ENCODE peak calls at places on chromosomes 3 and 15, in six cellular contexts. I is IMR-90, J is H9, B is neuronal stem cell, A is mesenchymal stem cell, E is H1. U is an unnamed sample.

GRCh38 chr3:175914785-175915184 is 1055.7 kb downstream of the NAALADL2 start:
- DNase-seq in I (peak), A (peak), B (no peak), J (no peak), E (no peak), U (peak)

GRCh38 chr3:171446801-171447578 is 13.2 kb downstream of the TNIK start:
- DNase-seq in A (peak), I (peak), B (no peak), J (no peak), E (no peak), U (peak)

GRCh38 chr3:141894524-141895176 is 18.2 kb downstream of the ATP1B3 start:
- DNase-seq in I (peak), E (no peak), B (no peak), J (no peak), A (peak), U (peak)

GRCh38 chr3:123385072-123385471 is 63.8 kb downstream of the ADCY5 start:
- DNase-seq in A (peak), I (peak), J (no peak), B (no peak), E (no peak), U (no peak)

GRCh38 chr3:13850161-13850945 is 29.5 kb downstream of the WNT7A start:
- DNase-seq in E (peak), B (no peak), J (peak), I (no peak), A (no peak), U (peak)

GRCh38 chr3:123840961-123841360 is 43.2 kb downstream of the MYLK start:
- DNase-seq in B (no peak), A (no peak), J (no peak), I (no peak), E (no peak), U (no peak)

GRCh38 chr3:126440709-126440995 is 35.0 kb downstream of the ZXDC start:
- DNase-seq in A (no peak), B (no peak), I (no peak), J (no peak), E (no peak), U (no peak)

GRCh38 chr15:99719096-99719541 is 14.1 kb downstream of the LYSMD4 start:
- DNase-seq in I (peak), J (no peak), E (no peak), A (peak), B (no peak), U (no peak)

GRCh38 chr15:59237119-59237853 is 30.6 kb downstream of the LDHAL6B start:
- DNase-seq in A (no peak), J (no peak), E (no peak), I (no peak), B (no peak), U (no peak)

GRCh38 chr15:67303490-67304363 is 49.1 kb downstream of the IQCH start:
- DNase-seq in A (peak), B (no peak), I (peak), E (no peak), J (no peak), U (peak)

GRCh38 chr3:46017720-46018119 is 9.6 kb downstream of the XCR1 start:
- DNase-seq in E (no peak), A (peak), J (no peak), B (no peak), I (no peak), U (no peak)

GRCh38 chr3:104604326-104605010 is 762.2 kb upstream of the ALCAM start:
- DNase-seq in B (no peak), A (peak), I (peak), J (no peak), E (no peak), U (no peak)

GRCh38 chr3:16060358-16060852 is 114.1 kb upstream of the GALNT15 start:
- DNase-seq in J (peak), I (peak), E (peak), B (no peak), A (peak), U (peak)
- H4K91ac ChIP-seq in J (no peak), I (peak), E (no peak), B (no peak), A (peak), U (no peak)

GRCh38 chr15:76334438-76335004 is 2.1 kb upstream of the ISL2 start:
- DNase-seq in E (no peak), J (no peak), I (no peak), B (no peak), A (no peak), U (no peak)

GRCh38 chr15:76336254-76337046 is at the start of gene ISL2:
- DNase-seq in E (peak), B (peak), J (peak), I (peak), A (peak), U (no peak)

GRCh38 chr15:76335851-76336253 is 721 bp upstream of the ISL2 start:
- DNase-seq in B (no peak), A (peak), J (peak), I (no peak), E (no peak), U (peak)

GRCh38 chr15:76333720-76334437 is 2.7 kb upstream of the ISL2 start:
- DNase-seq in B (no peak), J (peak), A (no peak), E (no peak), I (no peak), U (no peak)

DNA sequence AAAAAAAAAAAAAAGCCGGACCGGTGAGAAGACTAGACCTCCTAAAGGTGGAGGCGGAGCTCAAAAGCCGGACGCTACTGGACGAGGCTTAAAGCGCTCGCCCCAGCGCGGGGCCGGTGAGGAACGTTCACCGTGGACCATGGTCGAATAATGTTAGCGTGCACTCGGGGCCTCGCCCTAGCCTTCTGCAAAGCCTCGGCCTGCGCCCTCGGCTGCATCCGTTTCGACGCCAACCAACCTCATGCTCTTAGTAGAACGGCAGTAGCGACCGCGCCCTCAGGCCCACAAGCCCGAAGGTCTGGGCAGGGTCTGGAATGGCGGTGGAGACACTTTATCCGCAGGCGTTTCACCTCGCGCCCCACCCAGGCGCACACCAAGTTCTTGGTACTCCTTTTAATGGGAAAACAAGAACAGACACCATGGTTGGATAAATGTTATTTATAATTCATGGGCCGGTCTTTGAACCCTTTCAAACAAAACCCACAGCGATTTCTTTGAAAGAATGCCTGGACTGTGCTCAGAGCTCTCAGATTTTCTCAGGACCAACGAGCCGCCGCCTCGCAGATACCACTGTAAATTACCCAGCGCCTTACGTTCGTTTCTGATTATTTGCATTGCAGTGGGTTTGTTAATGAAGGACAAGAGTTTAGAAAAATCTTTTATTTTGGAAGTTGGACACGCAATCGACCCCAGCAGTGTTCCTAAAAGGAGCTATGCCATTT is 1.3 kb upstream of the ISL2 start:
- DNase-seq in I (no peak), E (no peak), A (no peak), J (peak), B (no peak), U (peak)
- H3K4ac ChIP-seq in I (peak), E (no peak), A (no peak), J (no peak), B (no peak), U (no peak)

GRCh38 chr3:130838898-130839572 is 54.8 kb upstream of the ATP2C1 start:
- DNase-seq in E (no peak), I (no peak), B (no peak), J (no peak), A (no peak), U (peak)

GRCh38 chr3:130841357-130841756 is 52.5 kb upstream of the ATP2C1 start:
- DNase-seq in J (no peak), I (no peak), B (no peak), A (no peak), E (no peak), U (no peak)

GRCh38 chr3:130843441-130843840 is 50.4 kb upstream of the ATP2C1 start:
- DNase-seq in B (no peak), A (no peak), E (no peak), I (no peak), J (no peak), U (no peak)

GRCh38 chr3:130835483-130835882 is 58.4 kb upstream of the ATP2C1 start:
- DNase-seq in E (no peak), A (no peak), B (no peak), I (no peak), J (no peak), U (no peak)

DNA sequence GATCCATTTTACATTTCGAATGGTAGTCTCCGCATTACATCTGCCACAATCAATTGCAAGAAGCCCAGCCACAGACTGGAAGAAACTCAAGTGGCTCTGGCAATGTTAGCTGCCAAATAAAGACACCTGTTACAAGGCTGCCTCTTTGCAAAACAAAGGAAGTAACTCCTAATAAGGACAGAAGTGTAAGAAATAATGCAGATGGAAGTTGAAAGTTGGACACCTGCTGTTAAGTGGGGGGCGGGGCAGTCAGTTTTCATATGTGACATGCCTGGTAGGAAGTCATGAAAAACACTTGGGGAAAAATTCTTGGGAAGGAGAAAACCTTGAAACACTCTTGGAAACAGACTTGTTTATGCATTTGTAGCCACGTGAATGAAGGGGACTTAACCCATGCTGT is 54.1 kb upstream of the ATP2C1 start:
- DNase-seq in E (peak), J (peak), B (no peak), A (no peak), I (no peak), U (no peak)
- H3K27ac ChIP-seq in E (peak), J (peak), B (no peak), A (no peak), I (no peak), U (no peak)

GRCh38 chr15:84810073-84810840 is 6.9 kb upstream of the ALPK3 start:
- DNase-seq in B (no peak), E (no peak), J (no peak), I (peak), A (peak), U (no peak)

GRCh38 chr15:84811151-84811550 is 6.0 kb upstream of the ALPK3 start:
- DNase-seq in A (no peak), I (no peak), E (no peak), B (no peak), J (no peak), U (no peak)

GRCh38 chr15:84812842-84813241 is 4.3 kb upstream of the ALPK3 start:
- DNase-seq in J (no peak), I (no peak), A (no peak), B (no peak), E (no peak), U (no peak)

GRCh38 chr15:84813435-84813834 is 3.7 kb upstream of the ALPK3 start:
- DNase-seq in I (no peak), E (no peak), J (no peak), A (no peak), B (no peak), U (no peak)

DNA sequence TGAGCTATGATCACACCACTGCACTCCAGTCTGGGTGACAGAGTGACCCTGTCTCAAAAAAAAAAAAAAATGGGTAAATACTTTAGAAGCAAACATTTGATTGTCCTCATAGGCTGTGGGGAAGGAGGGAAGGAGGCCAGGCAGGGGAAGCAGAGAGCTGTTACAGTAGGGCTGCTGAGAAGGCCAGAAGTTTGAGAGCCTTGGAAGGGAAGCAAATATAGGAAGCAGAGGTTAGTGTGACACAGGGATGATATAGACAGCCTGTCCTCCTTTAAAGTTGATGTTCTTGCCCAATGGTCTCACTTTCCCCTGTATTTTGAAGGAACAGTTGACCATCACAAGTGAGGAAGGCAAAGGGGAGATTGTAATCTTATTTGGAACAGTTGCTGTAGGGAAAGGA is 5.3 kb upstream of the ALPK3 start:
- DNase-seq in A (no peak), E (no peak), J (no peak), B (no peak), I (no peak), U (no peak)
- H4K91ac ChIP-seq in A (no peak), E (no peak), J (no peak), B (no peak), I (no peak), U (no peak)

GRCh38 chr3:134486577-134487041 is 752 bp downstream of the CEP63 start:
- DNase-seq in E (no peak), A (peak), J (no peak), I (peak), B (peak), U (no peak)
- H3K4ac ChIP-seq in E (no peak), A (peak), J (no peak), I (peak), B (peak), U (peak)

DNA sequence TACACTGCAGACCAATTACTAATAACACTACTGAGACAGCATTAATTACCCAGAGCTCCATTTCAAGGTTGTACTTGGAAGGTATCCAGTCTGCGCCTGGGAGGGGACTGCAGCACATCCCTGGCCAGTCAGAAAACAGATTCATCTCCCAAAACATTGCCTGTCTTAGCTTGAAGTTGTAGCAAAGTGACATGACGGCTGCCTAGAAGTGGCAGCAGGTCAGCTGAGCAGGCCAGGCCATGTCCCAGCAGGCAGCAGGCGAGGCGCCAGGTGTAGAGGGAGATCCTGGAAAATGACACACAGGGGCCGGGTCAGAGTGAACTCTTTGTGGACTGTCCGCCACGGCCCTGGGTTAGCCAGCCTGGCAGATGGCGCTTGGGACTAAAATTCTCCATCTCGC is 1.1 kb upstream of the MAP6D1 start:
- DNase-seq in I (no peak), B (no peak), E (no peak), A (no peak), J (no peak), U (no peak)
- H3K27ac ChIP-seq in I (no peak), B (no peak), E (no peak), A (no peak), J (no peak), U (no peak)

U was measured in trophoblast cell.